ENCODE peak calls at places on chromosome 10, in seven cellular contexts. V is EH; S is stimulated activated CD8-positive, alpha-beta memory T cell treated with anti-CD3 and anti-CD28 coated beads, Interleukin-4, amount 100 ng/mL, for 4 hours; M is Caki2; A is ACHN; R is naive thymus-derived CD8-positive, alpha-beta T cell; Z is AML-193. Q is an unnamed sample.

GRCh38 chr10:113399051-113399450 is 153.8 kb upstream of the HABP2 start:
- DNase-seq in V (peak), A (no peak), R (no peak), M (no peak), S (no peak), Z (no peak), Q (no peak)

GRCh38 chr10:51079331-51079730 is 5.0 kb downstream of the PRKG1 start:
- DNase-seq in M (no peak), S (no peak), V (no peak), A (no peak), R (no peak), Z (no peak), Q (no peak)

GRCh38 chr10:132422931-132423813 is 26.2 kb downstream of the PWWP2B start:
- DNase-seq in Z (no peak), S (no peak), V (no peak), A (no peak), M (no peak), R (peak), Q (no peak)

GRCh38 chr10:101337836-101338235 is 16.1 kb upstream of the BTRC start:
- DNase-seq in V (no peak), A (no peak), S (no peak), M (no peak), R (no peak), Z (no peak), Q (no peak)

GRCh38 chr10:73094249-73094850 is 2.3 kb downstream of the P4HA1 start:
- DNase-seq in Z (no peak), R (no peak), A (no peak), M (peak), S (no peak), V (peak), Q (no peak)

GRCh38 chr10:103716206-103717160 is 138.9 kb downstream of the SH3PXD2A start:
- DNase-seq in A (no peak), Z (no peak), V (peak), S (no peak), M (no peak), R (no peak), Q (no peak)

GRCh38 chr10:63273575-63273974 is 140.4 kb downstream of the NRBF2 start:
- DNase-seq in Z (peak), S (no peak), A (no peak), V (no peak), R (peak), M (no peak), Q (no peak)

GRCh38 chr10:17023386-17024298 is 106.0 kb downstream of the CUBN start:
- DNase-seq in Z (peak), R (peak), A (peak), S (peak), M (peak), V (peak), Q (no peak)

GRCh38 chr10:124534231-124534798 is 72.7 kb downstream of the LHPP start:
- DNase-seq in V (no peak), A (no peak), S (no peak), M (no peak), Z (no peak), R (peak), Q (peak)

GRCh38 chr10:31768467-31768866 is 160.2 kb downstream of the ARHGAP12 start:
- DNase-seq in R (no peak), V (peak), M (no peak), A (no peak), Z (no peak), S (no peak), Q (no peak)

GRCh38 chr10:32577448-32577847 is 131.5 kb downstream of the CCDC7 start:
- DNase-seq in M (no peak), V (peak), Z (no peak), A (no peak), R (no peak), S (no peak), Q (no peak)

GRCh38 chr10:79344502-79345195 is 2.6 kb upstream of the PPIF start:
- DNase-seq in Z (no peak), S (no peak), A (no peak), M (no peak), R (no peak), V (no peak), Q (no peak)

GRCh38 chr10:103648951-103649532 is 155.5 kb downstream of the NEURL1 start:
- DNase-seq in M (no peak), R (no peak), S (no peak), A (no peak), V (peak), Z (peak), Q (no peak)

GRCh38 chr10:105964009-105964408 is 1200.5 kb downstream of the SORCS1 start:
- DNase-seq in S (no peak), M (no peak), V (no peak), R (no peak), A (no peak), Z (no peak), Q (no peak)

GRCh38 chr10:51718804-51719291 is 19.5 kb upstream of the CSTF2T start:
- DNase-seq in Z (no peak), V (peak), R (no peak), S (no peak), M (peak), A (no peak), Q (no peak)

GRCh38 chr10:57482259-57482658 is 785.4 kb downstream of the IPMK start:
- DNase-seq in A (no peak), S (no peak), R (no peak), V (no peak), M (no peak), Z (no peak), Q (no peak)

GRCh38 chr10:58028597-58029366 is 238.9 kb downstream of the IPMK start:
- DNase-seq in V (peak), M (no peak), R (no peak), Z (no peak), A (peak), S (no peak), Q (no peak)

GRCh38 chr10:86645111-86645445 is 9.3 kb upstream of the OPN4 start:
- DNase-seq in Z (no peak), R (no peak), V (no peak), A (no peak), S (no peak), M (no peak), Q (no peak)

GRCh38 chr10:48511855-48512191 is 93.0 kb downstream of the ARHGAP22 start:
- DNase-seq in Z (peak), R (no peak), V (no peak), A (peak), S (no peak), M (peak), Q (no peak)

GRCh38 chr10:76553700-76554470 is 1083.7 kb downstream of the KCNMA1 start:
- DNase-seq in Z (no peak), M (no peak), S (no peak), V (no peak), R (no peak), A (no peak), Q (no peak)

GRCh38 chr10:117804470-117805011 is 242.2 kb downstream of the RAB11FIP2 start:
- DNase-seq in V (no peak), R (no peak), M (peak), S (no peak), Z (no peak), A (no peak), Q (no peak)

GRCh38 chr10:88149906-88150305 is 286.5 kb downstream of the PTEN start:
- DNase-seq in A (no peak), Z (no peak), M (no peak), S (no peak), V (peak), R (no peak), Q (no peak)

GRCh38 chr10:129161184-129161583 is 305.9 kb upstream of the MGMT start:
- DNase-seq in V (no peak), S (no peak), M (peak), R (no peak), A (peak), Z (no peak), Q (no peak)

Q was measured in memory B cell.